ENCODE peak calls at places on chromosomes 4 and X, in nine cellular contexts. K, T, V, J, G, A, Y, L and M are unnamed samples.

GRCh38 chr4:36394352-36394903 is 113.0 kb downstream of the DTHD1 start:
- DNase-seq in T (no peak), Y (no peak), L (peak), G (no peak), J (no peak), A (no peak), K (no peak), V (no peak), M (no peak)

GRCh38 chr4:185825737-185826136 is 13.7 kb upstream of the SORBS2 start:
- DNase-seq in K (no peak), G (no peak), L (no peak), A (no peak), V (no peak), T (no peak), Y (no peak), J (no peak), M (no peak)

GRCh38 chrX:154409222-154409871 is at the start of gene DNASE1L1:
- DNase-seq in G (no peak), A (peak), T (no peak), J (peak), V (no peak), L (no peak), K (peak), Y (peak), M (peak)

GRCh38 chrX:34437586-34437985 is 219.5 kb downstream of the TMEM47 start:
- DNase-seq in G (no peak), T (no peak), V (no peak), Y (no peak), A (no peak), L (no peak), K (peak), J (no peak), M (no peak)

GRCh38 chr4:107210450-107211239 is 174.5 kb upstream of the DKK2 start:
- DNase-seq in K (no peak), Y (no peak), J (no peak), G (no peak), V (no peak), L (no peak), T (no peak), A (peak), M (no peak)

GRCh38 chr4:39480902-39481695 is 22.2 kb downstream of the LIAS start:
- DNase-seq in V (no peak), L (no peak), A (no peak), G (no peak), Y (no peak), K (no peak), J (no peak), T (no peak), M (no peak)

GRCh38 chr4:123250843-123251242 is 145.8 kb upstream of the SPRY1 start:
- DNase-seq in J (no peak), T (no peak), K (peak), G (peak), L (no peak), A (no peak), V (peak), Y (no peak), M (no peak)

GRCh38 chr4:108574402-108574801 is 46.0 kb upstream of the RPL34 start:
- DNase-seq in L (no peak), T (no peak), J (no peak), V (no peak), A (no peak), K (no peak), G (no peak), Y (no peak), M (no peak)

GRCh38 chr4:112523764-112524505 is 8.0 kb upstream of the NEUROG2 start:
- DNase-seq in L (peak), T (peak), G (peak), A (peak), Y (peak), J (peak), K (no peak), V (no peak), M (no peak)

GRCh38 chr4:8218371-8219050 is 19.4 kb downstream of the SH3TC1 start:
- DNase-seq in T (no peak), A (no peak), V (no peak), K (no peak), Y (no peak), G (no peak), L (no peak), J (no peak), M (no peak)

GRCh38 chr4:108702960-108703359 is 52.6 kb downstream of the OSTC start:
- DNase-seq in G (no peak), V (no peak), A (no peak), T (no peak), J (no peak), K (no peak), L (no peak), Y (no peak), M (no peak)

GRCh38 chr4:15786743-15787142 is 8.6 kb downstream of the CD38 start:
- DNase-seq in J (no peak), K (no peak), T (no peak), G (no peak), L (no peak), A (no peak), V (no peak), Y (no peak), M (no peak)

GRCh38 chrX:103716967-103717366 is 6.3 kb downstream of the TMEM31 start:
- DNase-seq in G (no peak), K (no peak), L (no peak), A (peak), T (no peak), V (no peak), Y (no peak), J (no peak), M (peak)

GRCh38 chr4:74423101-74423500 is 21.8 kb upstream of the AREG start:
- DNase-seq in T (no peak), Y (no peak), V (no peak), A (peak), G (no peak), K (no peak), J (no peak), L (no peak), M (no peak)

GRCh38 chr4:185134176-185134869 is 8.7 kb upstream of the SLC25A4 start:
- DNase-seq in K (no peak), A (peak), J (no peak), G (peak), V (no peak), Y (no peak), T (no peak), L (peak), M (no peak)

GRCh38 chr4:185480016-185480732 is 8.6 kb upstream of the CCDC110 start:
- DNase-seq in A (no peak), V (no peak), G (no peak), L (no peak), J (no peak), K (no peak), Y (no peak), T (no peak), M (no peak)

GRCh38 chrX:68717663-68718442 is 70.4 kb downstream of the STARD8 start:
- DNase-seq in Y (no peak), K (no peak), G (no peak), A (no peak), L (no peak), T (no peak), J (no peak), V (no peak), M (no peak)

GRCh38 chr4:129240816-129241215 is 144.9 kb downstream of the C4orf33 start:
- DNase-seq in Y (peak), L (no peak), T (peak), K (no peak), J (no peak), A (no peak), V (no peak), G (no peak), M (peak)

GRCh38 chr4:55123791-55124190 is 1.6 kb downstream of the KDR start:
- DNase-seq in G (no peak), T (no peak), V (no peak), A (no peak), J (no peak), K (no peak), L (no peak), Y (no peak), M (no peak)

GRCh38 chr4:105712766-105713165 is 4.2 kb downstream of the GSTCD start:
- DNase-seq in J (no peak), L (no peak), A (peak), Y (no peak), G (no peak), V (no peak), K (no peak), T (no peak), M (no peak)

GRCh38 chr4:105710012-105710600 is 1.5 kb downstream of the GSTCD start:
- DNase-seq in V (no peak), T (peak), L (no peak), G (peak), Y (no peak), K (no peak), J (no peak), A (no peak), M (no peak)

GRCh38 chr4:105708376-105709080 is at the start of the genes GSTCD and INTS12:
- DNase-seq in T (peak), G (peak), A (peak), Y (peak), J (peak), K (peak), V (peak), L (peak), M (peak)

GRCh38 chr4:105709081-105709450 is 482 bp downstream of the GSTCD start:
- DNase-seq in J (no peak), L (peak), A (peak), G (no peak), Y (no peak), T (peak), K (no peak), V (no peak), M (no peak)

GRCh38 chr4:105710678-105711077 is 2.1 kb downstream of the GSTCD start:
- DNase-seq in V (no peak), K (no peak), L (no peak), A (peak), Y (no peak), G (peak), J (no peak), T (peak), M (peak)
- H3K4me3 ChIP-seq in V (no peak), K (no peak), L (no peak), A (no peak), Y (no peak), G (peak), J (no peak), T (peak), M (peak)

DNA sequence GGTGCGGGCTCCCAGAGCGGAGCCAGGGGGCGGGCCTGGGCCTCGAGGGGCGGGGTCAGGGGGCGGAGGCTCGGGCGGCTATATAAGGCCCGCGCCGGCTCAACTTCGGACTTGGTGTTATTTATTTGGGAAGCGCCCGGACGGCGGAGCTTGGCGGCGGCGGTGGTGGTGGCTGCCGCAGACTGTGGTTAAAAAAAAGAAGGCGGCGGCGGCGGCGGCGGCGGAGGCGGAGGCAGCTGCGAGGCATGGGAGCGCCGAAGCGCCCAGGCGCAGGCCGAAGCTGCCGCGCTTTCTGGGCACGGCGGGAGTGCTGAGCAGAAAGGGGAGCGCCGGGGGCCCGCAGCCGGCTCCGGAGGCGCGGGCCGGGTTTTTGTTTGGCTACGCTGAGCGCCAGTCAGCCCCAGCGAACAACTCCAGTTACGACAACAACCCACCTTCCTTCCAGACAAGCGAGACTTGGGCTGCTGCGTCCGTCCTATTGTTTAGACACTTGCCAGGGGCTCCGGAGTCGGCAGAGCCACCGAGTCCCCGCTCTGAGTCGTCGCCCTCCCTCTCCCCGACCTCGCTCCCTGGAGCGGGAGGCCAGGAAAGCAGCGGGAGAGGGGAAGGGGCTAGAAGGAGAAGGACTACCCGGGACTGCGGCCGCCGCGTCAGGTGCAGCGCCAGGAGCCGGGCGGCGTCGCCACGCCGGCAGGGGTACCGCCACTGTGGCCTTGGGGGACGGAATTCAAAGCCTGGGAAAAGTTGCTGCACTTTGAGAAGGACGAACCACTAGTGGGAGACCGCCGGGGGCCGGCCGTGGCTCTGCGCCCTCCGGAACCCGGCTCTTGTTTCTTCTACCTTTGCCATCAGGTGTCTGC is at the start of gene SLIT2:
- DNase-seq in L (peak), G (peak), K (peak), T (peak), V (no peak), A (peak), J (peak), Y (peak), M (peak)
- H3K4me3 ChIP-seq in L (peak), G (peak), K (peak), T (peak), V (peak), A (peak), J (peak), Y (peak), M (peak)

GRCh38 chr4:146654976-146655761 is 16.5 kb downstream of the POU4F2 start:
- DNase-seq in Y (no peak), T (peak), A (peak), V (no peak), J (no peak), L (no peak), G (peak), K (no peak), M (no peak)
- H3K4me3 ChIP-seq in Y (peak), T (peak), A (peak), V (peak), J (no peak), L (no peak), G (peak), K (peak), M (peak)

GRCh38 chr4:3332498-3332897 is 39.7 kb downstream of the RGS12 start:
- DNase-seq in A (no peak), V (no peak), K (no peak), G (no peak), Y (no peak), T (no peak), L (no peak), J (no peak), M (no peak)
- H3K4me3 ChIP-seq in A (no peak), V (no peak), K (no peak), G (no peak), Y (no peak), T (no peak), L (no peak), J (no peak), M (no peak)

DNA sequence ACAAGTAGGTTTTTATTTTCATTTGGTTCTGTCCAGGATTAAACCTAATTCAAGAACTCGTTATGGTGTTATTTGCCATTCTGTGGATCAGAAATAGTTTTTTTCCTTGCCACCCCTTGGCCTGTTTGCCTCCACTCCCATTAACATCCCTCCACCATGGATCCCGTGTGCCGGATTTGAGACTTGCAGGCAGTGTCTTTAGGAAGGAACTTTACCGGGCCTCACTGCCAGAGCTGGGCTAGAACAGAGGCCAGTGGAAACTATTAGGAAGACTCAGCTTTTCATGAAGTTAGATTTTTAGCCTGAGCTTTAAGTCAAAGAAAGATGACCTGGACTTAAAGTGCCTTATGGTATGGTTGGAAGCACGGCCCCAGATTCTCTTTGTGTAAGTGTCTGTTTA is 2.4 kb downstream of the KLHL2 start:
- DNase-seq in T (no peak), Y (no peak), V (no peak), K (no peak), G (no peak), J (no peak), L (no peak), A (no peak), M (no peak)
- H3K4me3 ChIP-seq in T (no peak), Y (no peak), V (no peak), K (no peak), G (no peak), J (no peak), L (no peak), A (no peak), M (no peak)